ENCODE peak calls at places on chromosomes 7 and 10, in four cellular contexts. One of them, this sample, is unnamed.

GRCh38 chr7:518630-519428 is 817 bp downstream of the PDGFA start:
- DNase-seq in frontal cortex: peak; percentile 80
- DNase-seq in tibial artery: peak; percentile 93
- DNase-seq in cardiac fibroblast: peak; percentile 85
- DNase-seq in this sample: no peak

GRCh38 chr10:89342219-89342966 is 14.6 kb downstream of the IFIT3 start:
- DNase-seq in tibial artery: peak; percentile 89
- DNase-seq in frontal cortex: no peak
- DNase-seq in cardiac fibroblast: peak; percentile 88
- DNase-seq in this sample: no peak

GRCh38 chr7:122219253-122219865 is 75.3 kb upstream of the AASS start:
- DNase-seq in cardiac fibroblast: peak; percentile 39
- DNase-seq in frontal cortex: peak; percentile 4
- DNase-seq in tibial artery: no peak
- DNase-seq in this sample: no peak

GRCh38 chr10:72567884-72568283 is 58.0 kb downstream of the MICU1 start:
- DNase-seq in cardiac fibroblast: peak; percentile 7
- DNase-seq in tibial artery: no peak
- DNase-seq in frontal cortex: no peak
- DNase-seq in this sample: no peak

GRCh38 chr10:43056568-43057011 is 20.3 kb upstream of the RET start:
- DNase-seq in tibial artery: peak; percentile 44
- DNase-seq in frontal cortex: no peak
- DNase-seq in cardiac fibroblast: no peak
- DNase-seq in this sample: no peak

GRCh38 chr10:61332506-61332905 is 120.7 kb downstream of the TMEM26 start:
- DNase-seq in frontal cortex: no peak
- DNase-seq in cardiac fibroblast: peak; percentile 7
- DNase-seq in tibial artery: no peak
- DNase-seq in this sample: no peak

GRCh38 chr10:43852644-43853214 is 204.0 kb upstream of the ZNF32 start:
- DNase-seq in cardiac fibroblast: no peak
- DNase-seq in tibial artery: no peak
- DNase-seq in frontal cortex: no peak
- DNase-seq in this sample: no peak

GRCh38 chr10:48506147-48506917 is 98.5 kb downstream of the ARHGAP22 start:
- DNase-seq in frontal cortex: no peak
- DNase-seq in tibial artery: no peak
- DNase-seq in cardiac fibroblast: peak; percentile 65
- DNase-seq in this sample: no peak

GRCh38 chr10:50417486-50417905 is 166.2 kb upstream of the ASAH2 start:
- DNase-seq in tibial artery: no peak
- DNase-seq in cardiac fibroblast: peak; percentile 40
- DNase-seq in frontal cortex: no peak
- DNase-seq in this sample: no peak

GRCh38 chr7:98202367-98203195 is 8.7 kb upstream of the BHLHA15 start:
- DNase-seq in frontal cortex: no peak
- DNase-seq in tibial artery: no peak
- DNase-seq in cardiac fibroblast: no peak
- DNase-seq in this sample: peak; percentile 47

GRCh38 chr7:42227931-42228591 is 8.9 kb downstream of the GLI3 start:
- DNase-seq in frontal cortex: no peak
- DNase-seq in tibial artery: no peak
- DNase-seq in cardiac fibroblast: peak; percentile 31
- DNase-seq in this sample: no peak

GRCh38 chr10:664893-665292 is 24.6 kb downstream of the DIP2C start:
- DNase-seq in cardiac fibroblast: no peak
- DNase-seq in tibial artery: no peak
- DNase-seq in frontal cortex: no peak
- DNase-seq in this sample: no peak

GRCh38 chr10:97024181-97025073 is 161.3 kb downstream of the SLIT1 start:
- DNase-seq in frontal cortex: no peak
- DNase-seq in tibial artery: peak; percentile 57
- DNase-seq in cardiac fibroblast: peak; percentile 52
- DNase-seq in this sample: no peak

GRCh38 chr10:122053314-122053713 is 64.4 kb downstream of the TACC2 start:
- DNase-seq in tibial artery: peak; percentile 40
- DNase-seq in cardiac fibroblast: no peak
- DNase-seq in frontal cortex: no peak
- DNase-seq in this sample: no peak

GRCh38 chr10:44295619-44296222 is 89.2 kb downstream of the CXCL12 start:
- DNase-seq in cardiac fibroblast: no peak
- DNase-seq in frontal cortex: no peak
- DNase-seq in tibial artery: no peak
- DNase-seq in this sample: no peak

GRCh38 chr10:16848562-16849154 is 31.4 kb upstream of the RSU1 start:
- DNase-seq in cardiac fibroblast: peak; percentile 31
- DNase-seq in frontal cortex: no peak
- DNase-seq in tibial artery: peak; percentile 69
- DNase-seq in this sample: no peak

GRCh38 chr7:48052748-48053147 is 17.4 kb downstream of the C7orf57 start:
- DNase-seq in tibial artery: no peak
- DNase-seq in frontal cortex: no peak
- DNase-seq in cardiac fibroblast: peak; percentile 71
- DNase-seq in this sample: no peak

GRCh38 chr7:120725376-120726039 is 132.4 kb downstream of the TSPAN12 start:
- DNase-seq in cardiac fibroblast: peak; percentile 67
- DNase-seq in tibial artery: no peak
- DNase-seq in frontal cortex: peak; percentile 5
- DNase-seq in this sample: no peak

GRCh38 chr7:140229591-140230516 is 53.1 kb upstream of the KDM7A start:
- DNase-seq in cardiac fibroblast: no peak
- DNase-seq in frontal cortex: no peak
- DNase-seq in tibial artery: no peak
- DNase-seq in this sample: peak; percentile 50

GRCh38 chr10:56537984-56538383 is 176.9 kb upstream of the ZWINT start:
- DNase-seq in frontal cortex: no peak
- DNase-seq in cardiac fibroblast: peak; percentile 9
- DNase-seq in tibial artery: no peak
- DNase-seq in this sample: no peak

GRCh38 chr7:124267154-124267553 is 234.3 kb upstream of the TMEM229A start:
- DNase-seq in cardiac fibroblast: no peak
- DNase-seq in frontal cortex: no peak
- DNase-seq in tibial artery: no peak
- DNase-seq in this sample: no peak

GRCh38 chr10:118663176-118663575 is 67.7 kb upstream of the PRLHR start:
- DNase-seq in cardiac fibroblast: no peak
- DNase-seq in tibial artery: no peak
- DNase-seq in frontal cortex: no peak
- DNase-seq in this sample: no peak

GRCh38 chr7:100641463-100641859 is at the start of gene TFR2:
- DNase-seq in tibial artery: no peak
- DNase-seq in frontal cortex: no peak
- DNase-seq in cardiac fibroblast: no peak
- DNase-seq in this sample: no peak

GRCh38 chr10:29304259-29305030 is 15.6 kb downstream of the LYZL1 start:
- DNase-seq in frontal cortex: peak; percentile 76
- DNase-seq in tibial artery: peak; percentile 70
- DNase-seq in cardiac fibroblast: peak; percentile 86
- DNase-seq in this sample: no peak

GRCh38 chr7:36747969-36748574 is 23.8 kb upstream of the AOAH start:
- DNase-seq in cardiac fibroblast: no peak
- DNase-seq in tibial artery: no peak
- DNase-seq in frontal cortex: no peak
- DNase-seq in this sample: no peak

GRCh38 chr10:34967411-34967880 is 122.7 kb downstream of the CUL2 start:
- DNase-seq in cardiac fibroblast: peak; percentile 96
- DNase-seq in tibial artery: peak; percentile 65
- DNase-seq in frontal cortex: peak; percentile 32
- DNase-seq in this sample: no peak

GRCh38 chr7:124790645-124791044 is 25.1 kb upstream of the GPR37 start:
- DNase-seq in frontal cortex: no peak
- DNase-seq in tibial artery: no peak
- DNase-seq in cardiac fibroblast: no peak
- DNase-seq in this sample: no peak